ENCODE peak calls at places on chromosomes 3 and 15, in four cellular contexts. V is ovary, Q is heart right ventricle, G is HepG2. B is an unnamed sample.

GRCh38 chr3:158152186-158152585 is 42.3 kb downstream of the RSRC1 start:
- DNase-seq in Q (no peak), G (no peak), V (no peak), B (no peak)

GRCh38 chr3:49377483-49377882 is 19.3 kb upstream of the GPX1 start:
- DNase-seq in Q (no peak), G (no peak), V (no peak), B (no peak)

GRCh38 chr15:40859206-40859851 is 14.7 kb downstream of the RHOV start:
- DNase-seq in Q (peak; percentile 61), G (peak; percentile 69), V (peak; percentile 65), B (peak; percentile 88)

GRCh38 chr3:31704651-31705179 is 172.0 kb downstream of the STT3B start:
- DNase-seq in G (no peak), V (no peak), Q (peak; percentile 22), B (peak; percentile 87)

GRCh38 chr3:157872902-157873301 is 233.3 kb downstream of the SHOX2 start:
- DNase-seq in V (no peak), Q (no peak), G (no peak), B (no peak)

GRCh38 chr15:48395532-48396011 is 64.3 kb downstream of the DUT start:
- DNase-seq in V (no peak), Q (peak; percentile 70), G (no peak), B (no peak)

GRCh38 chr15:72992733-72993321 is 59.4 kb upstream of the NEO1 start:
- DNase-seq in G (no peak), V (peak; percentile 40), Q (no peak), B (no peak)

GRCh38 chr3:46898321-46899150 is 21.0 kb downstream of the PTH1R start:
- DNase-seq in V (no peak), G (no peak), Q (no peak), B (no peak)

GRCh38 chr3:13783556-13783955 is 96.3 kb downstream of the WNT7A start:
- DNase-seq in V (no peak), G (no peak), Q (no peak), B (no peak)

GRCh38 chr15:83398591-83398990 is 48.5 kb upstream of the SH3GL3 start:
- DNase-seq in G (no peak), Q (no peak), V (no peak), B (no peak)

GRCh38 chr15:85642054-85642692 is 152.6 kb downstream of the KLHL25 start:
- DNase-seq in G (no peak), Q (peak; percentile 33), V (peak; percentile 56), B (no peak)

GRCh38 chr3:85626662-85627061 is 667.9 kb downstream of the CADM2 start:
- DNase-seq in Q (no peak), V (no peak), G (no peak), B (no peak)

GRCh38 chr15:77420610-77421369 is at the start of gene HMG20A:
- DNase-seq in V (peak; percentile 82), Q (peak; percentile 56), G (peak; percentile 80), B (peak; percentile 75)

GRCh38 chr3:42655331-42655888 is 1.9 kb downstream of the ZBTB47 start:
- DNase-seq in V (peak; percentile 78), G (no peak), Q (peak; percentile 41), B (peak; percentile 75)

GRCh38 chr3:190554197-190554596 is 40.3 kb downstream of the IL1RAP start:
- DNase-seq in Q (no peak), V (no peak), G (no peak), B (no peak)

GRCh38 chr3:183254816-183255730 is 2.0 kb downstream of the B3GNT5 start:
- DNase-seq in V (no peak), G (no peak), Q (no peak), B (no peak)

GRCh38 chr3:111859061-111859973 is at the start of gene PHLDB2:
- DNase-seq in V (peak; percentile 79), G (peak; percentile 68), Q (peak; percentile 87), B (peak; percentile 62)

GRCh38 chr15:62085740-62086139 is 19.0 kb downstream of the C2CD4A start:
- DNase-seq in G (no peak), V (no peak), Q (no peak), B (no peak)

GRCh38 chr3:126539558-126540250 is 15.7 kb downstream of the CHST13 start:
- DNase-seq in Q (no peak), G (no peak), V (no peak), B (peak; percentile 8)

GRCh38 chr3:124584552-124585391 is 145.5 kb upstream of the UMPS start:
- DNase-seq in G (peak; percentile 73), V (peak; percentile 49), Q (peak; percentile 85), B (peak; percentile 93)

GRCh38 chr3:33557829-33558228 is 117.6 kb upstream of the UBP1 start:
- DNase-seq in Q (no peak), V (no peak), G (no peak), B (no peak)

GRCh38 chr3:33557279-33557678 is 117.1 kb upstream of the UBP1 start:
- DNase-seq in V (no peak), G (no peak), Q (no peak), B (no peak)
- H3K4me1 ChIP-seq in V (no peaks in the 10 kb centered on the region), G (peaks cover 5% of the 10 kb centered on the region), Q (no peaks in the 10 kb centered on the region), B (no peaks in the 10 kb centered on the region)

GRCh38 chr3:133296315-133296917 is 103.4 kb upstream of the BFSP2 start:
- DNase-seq in G (no peak), Q (no peak), V (no peak), B (no peak)
- H3K27ac ChIP-seq in G (no peak overlapping the region), Q (peak overlapping the region; percentile 59), V (no peak overlapping the region), B (no peak overlapping the region)

GRCh38 chr3:194139085-194139976 is 3.4 kb downstream of the HES1 start:
- DNase-seq in G (peak; percentile 52), V (peak; percentile 52), Q (no peak), B (peak; percentile 46)
- H3K4me1 ChIP-seq in G (peaks cover 51% of the 10 kb centered on the region), V (peaks cover 14% of the 10 kb centered on the region), Q (peaks cover 40% of the 10 kb centered on the region), B (peaks cover 10% of the 10 kb centered on the region)

DNA sequence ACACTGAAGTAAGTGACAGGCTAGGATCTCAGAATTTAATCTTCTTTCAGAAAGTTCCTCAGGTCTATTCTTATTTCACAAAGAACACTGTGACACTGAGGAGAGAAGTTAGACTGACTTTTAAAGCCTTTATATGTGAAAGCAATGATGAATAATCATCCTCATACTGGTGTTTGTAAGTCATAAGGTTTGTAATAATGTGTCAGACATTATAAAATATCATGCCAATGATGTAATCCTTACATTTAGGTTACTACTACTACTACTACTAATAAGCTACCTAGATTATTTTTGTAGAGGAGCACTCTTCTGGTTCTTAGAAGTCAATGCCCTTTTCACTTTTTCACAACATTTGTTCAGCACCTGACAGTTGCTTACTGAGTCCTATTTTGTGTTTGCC is 33.4 kb downstream of the FANCD2OS start:
- DNase-seq in G (no peak), Q (no peak), V (no peak), B (no peak)
- H3K27ac ChIP-seq in G (no peak overlapping the region), Q (no peak overlapping the region), V (no peak overlapping the region), B (no peak overlapping the region)

DNA sequence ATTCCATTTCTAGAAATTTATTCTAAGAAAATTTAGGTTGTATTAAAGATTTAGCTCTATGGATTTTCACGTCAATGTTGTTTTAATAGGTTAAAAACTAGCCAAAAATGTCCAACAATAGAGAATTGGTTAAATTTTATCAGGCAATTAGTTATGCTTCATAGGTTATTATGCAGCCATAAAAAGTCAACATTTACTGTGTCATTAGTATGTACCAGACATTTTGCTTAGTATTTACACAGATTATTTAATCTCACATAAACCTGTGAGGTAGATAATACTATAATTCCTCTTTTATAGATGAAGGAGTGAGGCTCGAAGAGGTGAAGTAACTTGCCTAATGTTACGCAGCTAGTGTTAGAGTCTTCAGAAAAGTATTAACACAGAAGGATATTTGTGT is 70.6 kb upstream of the LRRFIP2 start:
- DNase-seq in V (no peak), G (no peak), Q (no peak), B (no peak)
- H3K4me1 ChIP-seq in V (peaks cover 10% of the 10 kb centered on the region), G (peaks cover 61% of the 10 kb centered on the region), Q (peaks cover 49% of the 10 kb centered on the region), B (peaks cover 53% of the 10 kb centered on the region)

GRCh38 chr3:29759443-29760033 is 478.7 kb downstream of the RBMS3 start:
- DNase-seq in G (no peak), V (no peak), Q (no peak), B (no peak)
- H3K27ac ChIP-seq in G (no peak overlapping the region), V (no peak overlapping the region), Q (peak overlapping the region; percentile 80), B (peak overlapping the region; percentile 35)

DNA sequence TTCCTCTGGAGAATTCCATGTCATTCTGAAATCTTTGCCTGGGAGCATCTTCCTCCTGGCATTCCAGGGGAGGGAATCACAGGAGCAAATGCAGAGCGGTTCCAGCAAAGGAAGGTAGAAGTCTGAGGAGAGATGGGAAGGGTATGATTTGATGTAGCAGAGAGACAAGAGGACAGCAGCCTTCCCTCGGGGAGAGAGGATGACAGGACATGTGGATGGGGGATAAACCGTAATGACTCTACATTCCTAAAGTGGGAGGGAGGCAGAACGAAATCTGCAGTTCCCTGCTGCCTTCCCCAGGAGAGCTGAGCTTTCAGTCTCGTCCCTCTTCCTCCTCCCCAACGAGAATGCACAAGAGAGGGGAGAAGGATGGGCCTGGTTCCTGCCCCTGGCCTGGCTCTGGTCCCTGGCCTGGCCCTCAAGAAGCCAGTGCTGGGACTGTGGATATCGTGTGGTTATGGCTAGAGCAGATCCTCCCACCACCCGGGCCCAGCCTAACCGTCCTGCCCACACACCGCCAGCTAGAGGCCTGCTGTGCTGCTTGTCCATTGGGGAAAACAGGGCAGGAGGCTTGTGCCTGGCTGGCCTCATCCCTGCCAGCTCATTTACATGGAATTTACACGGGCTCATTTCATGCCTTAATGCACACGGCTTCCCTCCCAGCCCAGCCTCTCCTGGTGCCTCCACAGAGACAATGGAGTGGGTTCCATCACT is 26.6 kb downstream of the SEMA7A start:
- DNase-seq in V (peak; percentile 64), G (peak; percentile 22), Q (no peak), B (no peak)
- H3K4me1 ChIP-seq in V (peaks cover 31% of the 10 kb centered on the region), G (peaks cover 45% of the 10 kb centered on the region), Q (peaks cover 8% of the 10 kb centered on the region), B (no peaks in the 10 kb centered on the region)

DNA sequence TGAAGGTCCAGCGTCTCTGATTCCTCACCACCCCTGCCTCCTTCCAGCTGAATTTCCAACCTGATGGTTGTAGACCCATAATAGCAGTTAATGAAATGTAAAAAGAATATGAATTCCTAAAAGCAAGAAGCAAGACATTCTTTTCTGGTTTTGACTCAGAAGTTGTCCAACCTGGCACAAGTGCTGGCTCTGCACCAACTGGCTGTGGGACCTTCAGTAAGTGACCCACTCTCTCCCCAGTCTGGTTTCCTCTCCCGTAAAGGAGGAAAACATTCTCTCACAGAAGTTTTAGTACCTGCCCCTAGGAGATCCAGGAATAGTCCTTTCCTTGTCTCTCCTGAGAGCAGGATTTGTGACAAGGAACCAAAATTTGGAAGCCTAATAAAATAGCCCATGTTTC is 236.9 kb upstream of the TRIM42 start:
- DNase-seq in G (no peak), V (no peak), Q (no peak), B (no peak)
- H3K27ac ChIP-seq in G (no peak overlapping the region), V (no peak overlapping the region), Q (no peak overlapping the region), B (no peak overlapping the region)

GRCh38 chr3:152352559-152352958 is 83.8 kb downstream of the MBNL1 start:
- DNase-seq in G (no peak), V (no peak), Q (no peak), B (no peak)

GRCh38 chr3:152356870-152357276 is 88.1 kb downstream of the MBNL1 start:
- DNase-seq in G (no peak), Q (no peak), V (no peak), B (no peak)

GRCh38 chr3:152350764-152351163 is 82.0 kb downstream of the MBNL1 start:
- DNase-seq in V (no peak), G (no peak), Q (no peak), B (no peak)

GRCh38 chr3:152355744-152356665 is 87.3 kb downstream of the MBNL1 start:
- DNase-seq in V (no peak), Q (no peak), G (no peak), B (no peak)

GRCh38 chr3:152353578-152353977 is 84.8 kb downstream of the MBNL1 start:
- DNase-seq in V (no peak), G (no peak), Q (no peak), B (no peak)
- H3K4me1 ChIP-seq in V (peaks cover 5% of the 10 kb centered on the region), G (no peaks in the 10 kb centered on the region), Q (peaks cover 45% of the 10 kb centered on the region), B (peaks cover under 1% of the 10 kb centered on the region)

B was measured in pancreas.